ENCODE peak calls at places on chromosomes 3 and 15, in eight cellular contexts. B is adrenal gland, M is MM.1S, I is IMR-90, L is K562, D is AG04450, U is psoas muscle, C is heart right ventricle. Z is an unnamed sample.

GRCh38 chr15:60553163-60553562 is 74.2 kb upstream of the ICE2 start:
- DNase-seq in U (peak), D (no peak), L (no peak), C (no peak), M (no peak), B (no peak), I (no peak), Z (no peak)

GRCh38 chr3:185737020-185737419 is 87.8 kb downstream of the IGF2BP2 start:
- DNase-seq in U (no peak), L (no peak), D (peak), I (peak), C (no peak), B (no peak), M (no peak), Z (no peak)

GRCh38 chr15:39281094-39281493 is 299.8 kb upstream of the THBS1 start:
- DNase-seq in U (no peak), C (no peak), M (no peak), B (no peak), L (no peak), I (peak), D (no peak), Z (no peak)

GRCh38 chr3:181913254-181913653 is 201.5 kb downstream of the SOX2 start:
- DNase-seq in U (no peak), M (no peak), D (no peak), C (no peak), I (no peak), B (no peak), L (no peak), Z (no peak)

GRCh38 chr3:10366681-10367101 is 45.8 kb upstream of the SEC13 start:
- DNase-seq in B (no peak), D (peak), U (peak), I (peak), C (no peak), L (no peak), M (no peak), Z (no peak)

GRCh38 chr3:71710906-71711494 is 14.2 kb downstream of the EIF4E3 start:
- DNase-seq in L (peak), D (no peak), C (no peak), B (no peak), U (no peak), M (peak), I (peak), Z (no peak)

GRCh38 chr15:50119063-50119700 is at the start of gene ATP8B4:
- DNase-seq in M (no peak), L (no peak), B (no peak), D (no peak), I (no peak), C (no peak), U (no peak), Z (no peak)

GRCh38 chr3:55873523-55874254 is 386.6 kb upstream of the WNT5A start:
- DNase-seq in I (peak), M (no peak), L (no peak), U (no peak), C (no peak), B (no peak), D (peak), Z (no peak)

GRCh38 chr3:10585945-10586344 is 80.6 kb upstream of the ATP2B2 start:
- DNase-seq in L (no peak), B (no peak), C (no peak), U (no peak), M (no peak), D (no peak), I (no peak), Z (no peak)

GRCh38 chr3:44495636-44496415 is 18.4 kb upstream of the ZNF445 start:
- DNase-seq in U (no peak), I (no peak), C (no peak), B (no peak), L (no peak), D (no peak), M (no peak), Z (no peak)

GRCh38 chr15:37638139-37638538 is 296.3 kb upstream of the TMCO5A start:
- DNase-seq in C (no peak), I (no peak), U (no peak), M (peak), D (no peak), L (no peak), B (no peak), Z (no peak)

GRCh38 chr15:22954326-22954725 is 25.8 kb downstream of the CYFIP1 start:
- DNase-seq in U (peak), C (no peak), I (no peak), D (no peak), B (no peak), L (no peak), M (no peak), Z (no peak)

GRCh38 chr3:181752202-181752671 is 40.5 kb downstream of the SOX2 start:
- DNase-seq in C (no peak), D (no peak), M (no peak), U (no peak), B (no peak), L (no peak), I (no peak), Z (no peak)

GRCh38 chr15:62402687-62403086 is 237.6 kb upstream of the C2CD4B start:
- DNase-seq in I (no peak), M (no peak), B (no peak), D (no peak), U (no peak), L (no peak), C (no peak), Z (no peak)

GRCh38 chr15:40982855-40983254 is 29.6 kb downstream of the CHAC1 start:
- DNase-seq in M (no peak), C (peak), L (no peak), B (no peak), D (peak), U (no peak), I (peak), Z (no peak)

GRCh38 chr3:109125902-109126301 is 8.0 kb upstream of the MORC1 start:
- DNase-seq in U (no peak), B (no peak), C (no peak), D (no peak), M (no peak), L (no peak), I (no peak), Z (no peak)

GRCh38 chr15:59222106-59222505 is 15.5 kb downstream of the LDHAL6B start:
- DNase-seq in C (no peak), U (no peak), I (peak), M (no peak), B (no peak), D (peak), L (no peak), Z (no peak)

GRCh38 chr15:66715181-66715624 is 13.2 kb downstream of the SMAD6 start:
- DNase-seq in I (no peak), M (no peak), D (no peak), C (no peak), L (no peak), B (no peak), U (no peak), Z (no peak)

GRCh38 chr15:85988741-85989140 is 90.9 kb upstream of the AGBL1 start:
- DNase-seq in I (no peak), C (no peak), D (no peak), U (no peak), B (no peak), M (no peak), L (no peak), Z (no peak)

GRCh38 chr3:60935709-60936108 is 315.5 kb downstream of the FHIT start:
- DNase-seq in I (peak), L (no peak), C (no peak), M (no peak), D (peak), U (no peak), B (no peak), Z (no peak)

GRCh38 chr3:67521053-67521646 is 133.3 kb downstream of the SUCLG2 start:
- DNase-seq in M (no peak), B (no peak), C (no peak), I (no peak), L (no peak), D (no peak), U (no peak), Z (no peak)

GRCh38 chr3:52232279-52233107 is 6.5 kb downstream of the TWF2 start:
- DNase-seq in M (no peak), U (peak), I (no peak), B (peak), D (no peak), C (no peak), L (no peak), Z (no peak)

GRCh38 chr3:52233108-52233591 is 5.8 kb downstream of the TWF2 start:
- DNase-seq in U (peak), I (no peak), M (no peak), C (no peak), L (no peak), D (no peak), B (no peak), Z (no peak)

GRCh38 chr3:52233968-52234367 is 5.0 kb downstream of the TWF2 start:
- DNase-seq in B (no peak), I (no peak), M (no peak), U (peak), D (no peak), C (no peak), L (no peak), Z (no peak)

GRCh38 chr3:52236424-52236886 is 2.5 kb downstream of the TWF2 start:
- DNase-seq in B (peak), M (no peak), D (no peak), L (no peak), I (no peak), C (no peak), U (peak), Z (no peak)

GRCh38 chr3:52234516-52235447 is 4.2 kb downstream of the TWF2 start:
- DNase-seq in L (no peak), D (no peak), M (no peak), B (peak), I (no peak), U (peak), C (no peak), Z (no peak)
- TF ChIP-seq CTCF in L (no peak), D (no peak), M (no peak), B (no peak), I (no peak), U (peak), C (peak), Z (no peak)

GRCh38 chr3:130323503-130323902 is 22.0 kb upstream of the COL6A5 start:
- DNase-seq in U (no peak), D (no peak), L (no peak), C (no peak), M (no peak), B (no peak), I (no peak), Z (no peak)
- H3K27ac ChIP-seq in U (no peak), D (no peak), L (no peak), C (no peak), M (no peak), B (no peak), I (no peak), Z (no peak)

GRCh38 chr3:113040231-113040630 is 49.4 kb downstream of the GTPBP8 start:
- DNase-seq in M (no peak), D (no peak), U (no peak), B (no peak), I (no peak), L (no peak), C (no peak), Z (no peak)

GRCh38 chr3:113039546-113039945 is 48.8 kb downstream of the GTPBP8 start:
- DNase-seq in L (no peak), C (no peak), M (no peak), U (no peak), I (no peak), B (no peak), D (no peak), Z (no peak)

GRCh38 chr3:113034011-113034410 is 43.2 kb downstream of the GTPBP8 start:
- DNase-seq in M (no peak), U (no peak), I (peak), B (no peak), C (no peak), L (no peak), D (no peak), Z (no peak)

GRCh38 chr3:113038326-113038725 is 47.5 kb downstream of the GTPBP8 start:
- DNase-seq in M (no peak), D (no peak), C (no peak), U (no peak), L (no peak), B (no peak), I (no peak), Z (no peak)

GRCh38 chr3:113035387-113035982 is 44.7 kb downstream of the GTPBP8 start:
- DNase-seq in L (peak), C (no peak), B (peak), I (peak), M (peak), U (no peak), D (no peak), Z (no peak)
- TF ChIP-seq CTCF in L (peak), C (peak), B (peak), I (peak), M (peak), U (peak), D (peak), Z (peak)

GRCh38 chr15:64568765-64569164 is 108.4 kb downstream of the ZNF609 start:
- DNase-seq in C (no peak), I (no peak), U (no peak), B (no peak), D (no peak), M (no peak), L (no peak), Z (no peak)

GRCh38 chr15:64566629-64567427 is 106.5 kb downstream of the ZNF609 start:
- DNase-seq in B (no peak), L (peak), I (no peak), C (no peak), U (no peak), D (no peak), M (no peak), Z (no peak)

GRCh38 chr15:64561997-64562396 is 101.6 kb downstream of the ZNF609 start:
- DNase-seq in C (no peak), D (no peak), M (no peak), L (no peak), I (no peak), U (no peak), B (no peak), Z (no peak)

GRCh38 chr15:64560998-64561397 is 100.6 kb downstream of the ZNF609 start:
- DNase-seq in L (peak), I (no peak), U (no peak), C (no peak), B (no peak), D (no peak), M (no peak), Z (no peak)

GRCh38 chr15:64566102-64566501 is 105.7 kb downstream of the ZNF609 start:
- DNase-seq in D (no peak), L (no peak), C (no peak), U (no peak), I (no peak), M (no peak), B (no peak), Z (no peak)
- H3K27ac ChIP-seq in D (no peak), L (peak), C (no peak), U (no peak), I (no peak), M (no peak), B (no peak), Z (no peak)

DNA sequence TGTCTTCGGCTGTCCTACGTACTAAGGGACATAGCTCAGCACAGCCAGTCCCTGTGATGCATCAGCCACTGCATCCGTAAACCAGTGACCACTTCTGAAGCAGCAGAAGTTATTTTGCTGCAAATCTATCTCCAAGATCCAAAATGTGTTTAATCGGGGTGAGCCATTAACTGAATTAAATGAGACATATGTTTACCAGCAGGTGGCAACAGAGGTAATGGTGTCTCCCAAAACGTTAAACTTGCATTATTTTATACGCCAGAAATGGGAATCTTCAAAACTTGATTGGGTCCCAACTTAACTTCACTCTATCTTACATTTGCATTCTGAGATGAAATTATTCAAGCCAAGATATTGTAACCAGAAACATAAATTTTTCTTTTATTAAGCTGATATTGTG is 75.3 kb upstream of the BOC start:
- DNase-seq in L (no peak), I (peak), B (no peak), U (no peak), C (no peak), D (no peak), M (peak), Z (no peak)
- TF ChIP-seq CTCF in L (peak), I (peak), B (peak), U (peak), C (peak), D (peak), M (peak), Z (peak)

DNA sequence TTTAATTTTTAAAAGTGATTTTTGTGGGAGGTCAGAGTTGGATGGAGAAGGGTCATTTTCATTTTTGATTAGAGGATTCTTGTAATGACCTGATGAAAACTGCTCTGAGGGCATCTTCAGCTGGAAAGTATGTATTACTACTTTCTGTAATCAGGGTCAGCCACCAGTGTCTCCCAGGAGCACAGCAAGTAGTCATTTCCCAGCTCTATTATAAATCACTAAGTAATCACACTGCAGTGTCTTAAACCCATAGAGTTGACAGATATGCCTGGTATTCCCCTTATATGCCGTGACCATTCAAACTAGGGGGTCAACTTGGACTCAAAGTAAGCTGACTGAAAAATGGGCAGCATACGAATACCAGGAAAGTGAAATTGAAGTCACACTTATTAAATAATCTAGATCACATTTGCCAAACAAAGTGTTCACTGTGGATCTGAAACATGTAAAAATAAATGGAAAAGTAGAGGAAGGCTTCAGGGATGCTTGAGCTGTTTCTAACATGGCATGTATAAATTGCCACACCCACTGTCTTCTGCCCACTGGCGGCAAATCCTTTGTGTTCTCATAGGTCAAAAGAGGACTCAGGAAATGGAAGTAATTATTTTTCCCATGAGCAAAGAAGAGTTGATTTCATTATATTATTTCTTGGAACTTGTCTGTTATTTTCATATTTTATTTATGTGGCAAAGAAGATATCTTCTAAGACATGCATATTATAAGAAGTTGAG is 105.7 kb downstream of the MBNL1 start:
- DNase-seq in B (no peak), D (no peak), I (no peak), C (no peak), U (no peak), M (no peak), L (no peak), Z (no peak)
- H3K27ac ChIP-seq in B (no peak), D (peak), I (no peak), C (peak), U (peak), M (no peak), L (no peak), Z (peak)

GRCh38 chr3:154100556-154100955 is 20.6 kb upstream of the ARHGEF26 start:
- DNase-seq in M (no peak), D (no peak), I (no peak), U (no peak), L (no peak), C (no peak), B (no peak), Z (no peak)

GRCh38 chr3:154090116-154090420 is 31.1 kb upstream of the ARHGEF26 start:
- DNase-seq in L (no peak), U (no peak), D (no peak), M (no peak), B (no peak), I (no peak), C (no peak), Z (no peak)

GRCh38 chr3:154101250-154101649 is 19.9 kb upstream of the ARHGEF26 start:
- DNase-seq in B (no peak), L (no peak), M (no peak), C (no peak), D (no peak), U (no peak), I (no peak), Z (no peak)

GRCh38 chr3:154098396-154098795 is 22.8 kb upstream of the ARHGEF26 start:
- DNase-seq in M (no peak), C (no peak), U (no peak), D (no peak), I (no peak), B (no peak), L (no peak), Z (no peak)

GRCh38 chr3:154095832-154096421 is 25.3 kb upstream of the ARHGEF26 start:
- DNase-seq in M (peak), L (no peak), D (peak), C (no peak), U (no peak), I (peak), B (no peak), Z (no peak)
- TF ChIP-seq CTCF in M (peak), L (no peak), D (peak), C (peak), U (peak), I (peak), B (no peak), Z (peak)

GRCh38 chr3:46380471-46381215 is 9.9 kb downstream of the CCR5 start:
- DNase-seq in D (no peak), C (no peak), B (no peak), L (no peak), I (no peak), M (peak), U (peak), Z (no peak)
- H3K27ac ChIP-seq in D (no peak), C (peak), B (no peak), L (no peak), I (no peak), M (peak), U (peak), Z (no peak)

GRCh38 chr3:89049119-89049518 is 58.3 kb upstream of the EPHA3 start:
- DNase-seq in U (no peak), D (no peak), B (no peak), M (no peak), I (peak), L (no peak), C (no peak), Z (no peak)
- TF ChIP-seq CTCF in U (no peak), D (peak), B (no peak), M (no peak), I (peak), L (no peak), C (no peak), Z (no peak)

GRCh38 chr15:43748376-43748775 is 2.1 kb downstream of the PDIA3 start:
- DNase-seq in L (no peak), U (no peak), D (no peak), I (peak), B (no peak), M (no peak), C (no peak), Z (no peak)
- H3K27ac ChIP-seq in L (no peak), U (no peak), D (no peak), I (no peak), B (no peak), M (no peak), C (no peak), Z (no peak)

Z was measured in ascending aorta.